ENCODE peak calls at places on chromosomes 11 and 22, in nine cellular contexts. B is germinal center, O is AG08395, M is Calu3, Q is left ventricle myocardium inferior, Z is fibroblast of lung, Y is iris pigment epithelial cell, R is NCI-H345, D is neural progenitor cell. C is an unnamed sample.

GRCh38 chr22:39682994-39683393 is 112.4 kb downstream of the CACNA1I start:
- DNase-seq in B (no peak), O (no peak), M (no peak), Q (no peak), Z (no peak), Y (no peak), R (no peak), D (no peak), C (no peak)

GRCh38 chr11:108609681-108610080 is 16.1 kb upstream of the EXPH5 start:
- DNase-seq in B (no peak), O (no peak), M (no peak), Q (no peak), Z (peak), Y (peak), R (no peak), D (no peak), C (no peak)

GRCh38 chr11:46330154-46330886 is 16.9 kb upstream of the DGKZ start:
- DNase-seq in B (no peak), O (no peak), M (no peak), Q (no peak), Z (no peak), Y (no peak), R (peak), D (peak), C (no peak)

GRCh38 chr11:121112498-121113455 is 11.7 kb downstream of the TECTA start:
- DNase-seq in B (peak), O (peak), M (peak), Q (peak), Z (peak), Y (peak), R (peak), D (peak), C (peak)

GRCh38 chr22:27863001-27863400 is 56.1 kb downstream of the PITPNB start:
- DNase-seq in B (no peak), O (no peak), M (no peak), Q (no peak), Z (no peak), Y (no peak), R (no peak), D (no peak), C (no peak)

GRCh38 chr11:65611028-65611757 is 2.8 kb downstream of the MAP3K11 start:
- DNase-seq in B (no peak), O (no peak), M (no peak), Q (peak), Z (no peak), Y (no peak), R (no peak), D (no peak), C (no peak)

GRCh38 chr11:12110714-12111481 is 508 bp downstream of the MICAL2 start:
- DNase-seq in B (peak), O (no peak), M (peak), Q (peak), Z (no peak), Y (no peak), R (peak), D (peak), C (peak)

GRCh38 chr22:38122616-38123015 is 12.1 kb upstream of the BAIAP2L2 start:
- DNase-seq in B (no peak), O (no peak), M (no peak), Q (no peak), Z (no peak), Y (no peak), R (no peak), D (no peak), C (no peak)

GRCh38 chr11:102268985-102269470 is 48.3 kb upstream of the BIRC3 start:
- DNase-seq in B (no peak), O (no peak), M (no peak), Q (no peak), Z (no peak), Y (no peak), R (peak), D (no peak), C (no peak)

GRCh38 chr22:45543243-45543642 is 40.6 kb downstream of the FBLN1 start:
- DNase-seq in B (no peak), O (no peak), M (no peak), Q (no peak), Z (no peak), Y (no peak), R (no peak), D (no peak), C (no peak)

GRCh38 chr11:88487646-88488045 is 150.1 kb upstream of the CTSC start:
- DNase-seq in B (no peak), O (no peak), M (no peak), Q (no peak), Z (no peak), Y (no peak), R (no peak), D (no peak), C (no peak)

GRCh38 chr11:11384829-11385228 is 31.8 kb upstream of the CSNK2A3 start:
- DNase-seq in B (no peak), O (no peak), M (no peak), Q (no peak), Z (no peak), Y (no peak), R (no peak), D (no peak), C (no peak)

GRCh38 chr22:29396126-29396525 is 7.8 kb upstream of the AP1B1 start:
- DNase-seq in B (no peak), O (no peak), M (no peak), Q (no peak), Z (no peak), Y (no peak), R (no peak), D (no peak), C (no peak)

GRCh38 chr11:113446112-113446511 is 29.1 kb downstream of the DRD2 start:
- DNase-seq in B (no peak), O (no peak), M (no peak), Q (no peak), Z (no peak), Y (peak), R (no peak), D (no peak), C (no peak)

GRCh38 chr11:65489706-65490310 is 9.0 kb upstream of the MALAT1 start:
- DNase-seq in B (no peak), O (no peak), M (no peak), Q (no peak), Z (peak), Y (no peak), R (no peak), D (peak), C (no peak)

GRCh38 chr11:66157182-66157864 is 87.3 kb downstream of the PACS1 start:
- DNase-seq in B (no peak), O (no peak), M (no peak), Q (no peak), Z (no peak), Y (peak), R (no peak), D (no peak), C (no peak)

GRCh38 chr11:89633125-89633695 is 76.9 kb upstream of the TRIM77 start:
- DNase-seq in B (no peak), O (no peak), M (no peak), Q (no peak), Z (peak), Y (no peak), R (no peak), D (no peak), C (no peak)

GRCh38 chr11:2531987-2532703 is 87.3 kb downstream of the KCNQ1 start:
- DNase-seq in B (no peak), O (no peak), M (no peak), Q (peak), Z (no peak), Y (no peak), R (no peak), D (no peak), C (no peak)

GRCh38 chr11:121643530-121644512 is 191.1 kb upstream of the SORL1-AS1 start:
- DNase-seq in B (no peak), O (no peak), M (no peak), Q (no peak), Z (no peak), Y (no peak), R (peak), D (no peak), C (no peak)

GRCh38 chr22:48678171-48679135 is 1149.2 kb downstream of the BRD1 start:
- DNase-seq in B (no peak), O (no peak), M (no peak), Q (peak), Z (no peak), Y (no peak), R (no peak), D (no peak), C (no peak)

GRCh38 chr11:45146072-45147016 is at the start of gene PRDM11:
- DNase-seq in B (peak), O (peak), M (peak), Q (no peak), Z (peak), Y (peak), R (peak), D (peak), C (peak)

GRCh38 chr11:108009497-108010360 is 1.0 kb downstream of the CUL5 start:
- DNase-seq in B (no peak), O (no peak), M (no peak), Q (no peak), Z (peak), Y (peak), R (no peak), D (peak), C (no peak)

C was measured in neuronal stem cell.